ENCODE peak calls at places on chromosomes 16 and 17, in four cellular contexts. C is heart left ventricle, P is brain microvascular endothelial cell, Z is AG04449. G is an unnamed sample.
A peak's percentile ranks its signal among the peaks of the same experiment; 100 is the strongest.

GRCh38 chr16:78655481-78656114 is 556.1 kb downstream of the WWOX start:
- DNase-seq in Z (no peak), C (no peak), P (no peak), G (no peak)

GRCh38 chr17:2598166-2598565 is 4.7 kb downstream of the PAFAH1B1 start:
- DNase-seq in P (peak; percentile 17), C (no peak), Z (no peak), G (peak; percentile 70)

GRCh38 chr16:67915831-67916723 is 15.6 kb downstream of the CTRL start:
- DNase-seq in P (no peak), C (no peak), Z (no peak), G (no peak)

GRCh38 chr16:27446721-27447120 is 44.7 kb downstream of the IL21R start:
- DNase-seq in P (no peak), C (no peak), Z (no peak), G (no peak)

GRCh38 chr16:69465881-69466280 is 41.5 kb downstream of the CYB5B start:
- DNase-seq in Z (no peak), C (no peak), P (no peak), G (no peak)

GRCh38 chr17:58755269-58755576 is 431 bp upstream of the PPM1E start:
- DNase-seq in P (no peak), Z (no peak), C (no peak), G (no peak)

GRCh38 chr16:82672676-82673075 is 45.9 kb downstream of the CDH13 start:
- DNase-seq in P (peak; percentile 23), Z (no peak), C (no peak), G (no peak)

GRCh38 chr17:28552201-28552999 is at the start of gene UNC119:
- DNase-seq in C (peak; percentile 73), P (peak; percentile 35), Z (no peak), G (peak; percentile 62)

GRCh38 chr17:63426041-63426916 is 19.8 kb downstream of the CYB561 start:
- DNase-seq in P (no peak), C (no peak), Z (no peak), G (no peak)

GRCh38 chr16:5633845-5634440 is 536.3 kb upstream of the EEF2KMT start:
- DNase-seq in P (peak; percentile 0), Z (no peak), C (no peak), G (peak; percentile 3)

GRCh38 chr16:22670551-22670970 is 143.4 kb upstream of the HS3ST2 start:
- DNase-seq in Z (no peak), C (no peak), P (no peak), G (no peak)

GRCh38 chr17:68033636-68034451 is 1.7 kb upstream of the KPNA2 start:
- DNase-seq in P (peak; percentile 81), C (no peak), Z (no peak), G (peak; percentile 60)

GRCh38 chr16:22239131-22239805 is 33.2 kb downstream of the EEF2K start:
- DNase-seq in C (no peak), Z (no peak), P (no peak), G (no peak)

GRCh38 chr17:31511176-31511540 is 119.7 kb downstream of the RAB11FIP4 start:
- DNase-seq in P (no peak), Z (no peak), C (peak; percentile 4), G (no peak)

GRCh38 chr16:27088216-27088615 is 21.5 kb downstream of the C16orf82 start:
- DNase-seq in Z (no peak), P (no peak), C (no peak), G (no peak)

GRCh38 chr16:1105888-1106620 is 10.0 kb upstream of the C1QTNF8 start:
- DNase-seq in Z (no peak), P (peak; percentile 20), C (peak; percentile 70), G (peak; percentile 30)

GRCh38 chr17:19978206-19978802 is 676 bp upstream of the AKAP10 start:
- DNase-seq in C (no peak), P (no peak), Z (no peak), G (no peak)

GRCh38 chr17:56912105-56912999 is 1.5 kb downstream of the TRIM25 start:
- DNase-seq in Z (no peak), C (peak; percentile 48), P (no peak), G (no peak)

DNA sequence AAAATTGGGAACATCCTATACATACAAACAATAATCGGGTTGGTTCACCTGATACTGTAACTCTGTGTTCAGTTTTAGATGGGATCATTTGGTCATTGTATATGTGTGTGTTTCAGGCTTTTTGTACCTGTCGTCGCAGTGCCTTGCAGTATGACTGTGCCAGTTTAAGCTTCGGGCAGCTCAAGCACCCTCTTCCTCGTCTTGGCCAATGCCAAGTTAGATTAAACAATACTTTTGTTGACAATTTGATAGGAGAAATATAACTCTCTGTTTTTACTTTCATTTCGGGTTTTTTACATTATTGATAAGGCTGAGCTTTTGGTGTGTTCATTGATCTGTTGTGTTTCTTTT is 37.0 kb upstream of the ARHGAP17 start:
- DNase-seq in Z (no peak), C (no peak), P (no peak), G (no peak)
- H3K4me3 ChIP-seq in Z (no peak overlapping the region), C (peak overlapping the region; percentile 31), P (no peak overlapping the region), G (no peak overlapping the region)

DNA sequence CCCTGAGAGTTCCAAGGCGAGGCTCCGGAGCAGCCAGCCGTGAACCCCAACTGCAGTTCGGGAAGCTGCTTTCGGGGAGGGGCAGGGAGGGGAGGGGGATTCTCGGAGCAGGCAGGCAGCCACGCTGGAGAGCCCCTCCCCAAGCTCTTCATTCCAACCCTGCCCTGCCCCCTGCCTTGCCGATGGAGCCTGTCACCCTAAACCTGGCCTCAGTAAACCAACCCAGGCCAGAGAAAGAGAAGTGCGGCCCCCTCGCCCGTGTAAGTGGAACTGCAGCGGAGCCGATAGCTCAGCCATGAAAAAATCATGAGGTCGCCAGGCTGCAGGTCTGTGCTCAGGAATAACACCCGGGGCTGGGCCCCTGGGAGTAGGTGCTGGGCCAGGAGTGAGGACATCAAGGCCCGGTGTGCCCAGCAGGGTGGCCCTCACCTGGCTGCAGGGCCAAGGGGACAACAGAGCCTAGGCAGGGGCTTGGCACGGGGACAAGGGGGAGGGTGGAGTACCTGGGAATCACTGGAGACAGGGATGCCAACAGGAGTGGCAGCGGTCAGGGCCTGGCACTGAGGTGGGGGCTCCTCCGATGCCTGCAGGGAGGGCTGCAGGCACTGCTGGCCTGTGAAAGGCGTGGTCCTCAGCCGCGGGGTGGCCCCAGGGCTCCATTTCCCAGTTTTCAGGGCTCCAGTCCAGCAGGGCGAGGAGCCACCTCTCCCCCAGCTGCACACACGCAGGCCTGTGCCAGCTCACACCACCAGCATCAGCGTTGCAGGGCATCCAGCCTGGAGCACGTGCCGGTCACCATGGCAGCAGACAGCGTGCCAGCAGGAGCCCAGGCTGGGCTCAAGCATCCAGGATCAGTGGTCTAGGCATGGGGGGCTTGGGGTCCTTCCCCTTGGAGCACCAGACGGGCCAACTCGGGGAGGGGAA is 4.8 kb upstream of the FSCN2 start:
- DNase-seq in C (peak; percentile 73), Z (no peak), P (no peak), G (no peak)
- TF ChIP-seq CTCF in C (no peak), Z (peak; percentile 17), P (peak; percentile 66), G (peak; percentile 53)

GRCh38 chr16:31455601-31456314 is 3.5 kb upstream of the ARMC5 start:
- DNase-seq in Z (no peak), P (no peak), C (no peak), G (no peak)

GRCh38 chr16:31458073-31458834 is 1.0 kb upstream of the ARMC5 start:
- DNase-seq in C (peak; percentile 44), Z (no peak), P (peak; percentile 29), G (peak; percentile 51)

GRCh38 chr16:31459722-31460581 is 651 bp downstream of the ARMC5 start:
- DNase-seq in C (peak; percentile 100), P (peak; percentile 99), Z (peak; percentile 90), G (peak; percentile 99)

GRCh38 chr16:31458835-31459721 is at the start of gene ARMC5:
- DNase-seq in P (peak; percentile 96), Z (peak; percentile 90), C (peak; percentile 99), G (peak; percentile 99)

DNA sequence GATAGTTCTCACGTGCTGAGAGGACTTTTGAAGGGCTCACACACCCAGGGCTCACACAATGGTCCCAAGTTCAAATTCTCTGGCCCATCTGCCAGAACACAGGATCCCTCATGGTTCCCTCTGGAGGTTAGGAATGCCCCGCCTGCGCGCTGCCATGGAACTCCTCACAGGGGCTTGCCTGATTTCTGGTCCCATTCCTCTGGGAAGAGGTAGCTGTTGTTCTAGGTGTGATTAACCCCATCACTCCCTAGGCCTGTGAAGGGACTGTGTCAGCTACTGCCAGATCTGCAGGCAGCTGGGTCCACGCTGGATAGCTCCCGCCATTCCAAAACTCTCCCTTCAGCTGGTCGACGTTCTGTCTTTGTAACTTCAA is 2.3 kb upstream of the ARMC5 start:
- DNase-seq in Z (no peak), C (no peak), P (no peak), G (no peak)
- H3K4me3 ChIP-seq in Z (no peak overlapping the region), C (peak overlapping the region; percentile 91), P (no peak overlapping the region), G (no peak overlapping the region)

DNA sequence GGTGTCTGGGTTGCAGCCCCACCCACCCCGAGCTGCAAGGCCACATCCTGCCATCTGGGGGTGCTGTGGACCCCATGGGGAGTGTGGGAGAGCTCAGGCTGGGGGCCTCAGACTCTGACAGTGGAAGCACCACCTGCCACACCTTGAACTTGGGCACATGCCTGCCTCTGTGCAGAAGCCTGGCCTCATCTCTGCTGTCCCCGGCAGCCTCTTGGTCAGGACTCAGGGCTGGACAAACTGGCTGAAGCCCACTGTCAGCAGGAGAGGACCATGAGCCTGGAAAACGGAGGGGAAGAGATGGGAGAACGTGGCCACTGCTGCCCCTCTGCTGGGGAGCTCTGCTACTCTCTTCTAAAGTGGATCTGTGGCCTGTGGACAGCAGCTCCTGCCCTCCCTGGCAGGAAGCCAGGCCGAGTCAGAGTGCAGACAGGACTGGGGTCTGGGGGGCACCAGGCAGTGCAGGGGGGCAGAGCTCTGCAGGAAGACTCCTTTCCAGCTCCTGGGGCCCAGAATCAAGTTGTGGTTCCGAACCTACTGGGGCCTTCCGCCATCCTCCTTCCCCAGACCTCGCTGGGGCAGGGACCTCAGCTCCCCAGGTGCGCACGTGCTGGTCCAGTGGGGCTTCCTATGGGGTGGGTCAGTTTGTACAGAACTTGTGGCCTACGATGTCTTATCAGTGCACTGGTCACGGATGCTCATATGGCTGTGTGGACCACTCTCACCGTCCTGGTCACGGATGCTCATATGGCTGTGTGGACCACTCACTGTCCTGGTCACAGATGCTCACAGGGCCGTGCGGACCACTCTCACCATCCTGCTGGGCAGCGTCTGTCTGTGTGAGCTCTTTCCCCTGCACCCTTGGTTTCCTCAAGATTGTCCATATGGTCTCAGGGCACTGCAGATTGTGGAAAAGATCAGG is 207.7 kb downstream of the LAT start:
- DNase-seq in Z (no peak), C (no peak), P (no peak), G (no peak)
- TF ChIP-seq CTCF in Z (peak; percentile 8), C (no peak), P (peak; percentile 51), G (peak; percentile 10)

DNA sequence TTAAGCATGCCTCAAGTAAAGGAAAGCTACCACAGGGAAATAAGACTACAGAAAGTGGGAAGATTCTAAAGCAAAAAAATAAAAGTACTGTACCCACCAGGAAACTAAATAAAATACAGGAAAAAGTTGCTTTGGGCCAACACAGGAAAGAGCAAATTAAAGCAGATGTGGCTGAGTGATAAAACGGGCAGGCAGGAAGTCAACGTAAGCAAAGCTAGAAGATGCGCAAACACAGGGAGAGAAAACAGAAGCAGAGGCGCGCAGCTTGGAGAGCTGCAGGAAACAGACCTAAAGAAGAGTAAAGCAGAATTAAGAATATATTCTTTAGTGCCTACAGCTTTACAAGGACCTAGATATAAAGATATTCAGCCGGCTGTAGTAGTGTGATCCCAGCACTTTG is 21.7 kb downstream of the USP36 start:
- DNase-seq in C (no peak), P (no peak), Z (no peak), G (no peak)
- H3K4me3 ChIP-seq in C (no peak overlapping the region), P (no peak overlapping the region), Z (no peak overlapping the region), G (no peak overlapping the region)